ENCODE peak calls at places on chromosomes 5 and 9, in six cellular contexts. I is NCI-H1092 treated with DMSO at 0.1 percent for 48 hours, P is germinal center, W is neural progenitor cell, J is SK-MEL-5, Q is NCI-H2029 treated with DMSO at 0.1 percent for 48 hours. Y is an unnamed sample.

GRCh38 chr5:4875942-4876341 is 264.2 kb upstream of the ADAMTS16 start:
- DNase-seq in I (no peak), P (no peak), W (no peak), J (no peak), Q (no peak), Y (no peak)

GRCh38 chr5:150787659-150788058 is 9.1 kb downstream of the SMIM3 start:
- DNase-seq in I (no peak), P (no peak), W (no peak), J (no peak), Q (no peak), Y (no peak)

GRCh38 chr9:5778799-5779198 is 54.1 kb downstream of the ERMP1 start:
- DNase-seq in I (no peak), P (no peak), W (no peak), J (no peak), Q (no peak), Y (no peak)

GRCh38 chr5:132067941-132068808 is 5.4 kb upstream of the CSF2 start:
- DNase-seq in I (no peak), P (no peak), W (no peak), J (no peak), Q (no peak), Y (no peak)

GRCh38 chr9:35563791-35564197 is 41.3 kb upstream of the TESK1 start:
- DNase-seq in I (no peak), P (no peak), W (peak), J (no peak), Q (no peak), Y (no peak)

GRCh38 chr5:145983461-145983860 is 47.1 kb downstream of the SH3RF2 start:
- DNase-seq in I (no peak), P (no peak), W (no peak), J (no peak), Q (no peak), Y (no peak)

GRCh38 chr9:107248714-107249113 is 34.4 kb upstream of the RAD23B start:
- DNase-seq in I (no peak), P (no peak), W (no peak), J (no peak), Q (no peak), Y (no peak)

GRCh38 chr5:68548959-68549676 is 333.6 kb downstream of the PIK3R1 start:
- DNase-seq in I (no peak), P (no peak), W (no peak), J (peak), Q (no peak), Y (no peak)

GRCh38 chr5:29307498-29307897 is 1886.0 kb upstream of the CDH6 start:
- DNase-seq in I (no peak), P (no peak), W (no peak), J (no peak), Q (no peak), Y (no peak)

GRCh38 chr5:120479066-120479465 is 15.0 kb downstream of the PRR16 start:
- DNase-seq in I (no peak), P (no peak), W (no peak), J (peak), Q (no peak), Y (no peak)

Y was measured in D721Med.